ENCODE peak calls at places on chromosomes 6 and 20, in five cellular contexts. R is lower leg skin, T is neural crest cell, H is HFFc6, V is right atrium auricular region. F is an unnamed sample.

GRCh38 chr6:1917628-1918371 is 308.1 kb downstream of the FOXC1 start:
- DNase-seq in V (no peak), R (no peak), T (no peak), H (peak), F (peak)

GRCh38 chr20:63624486-63624885 is 2.4 kb downstream of the GMEB2 start:
- DNase-seq in V (no peak), H (no peak), T (no peak), R (no peak), F (no peak)

GRCh38 chr6:146860583-146860982 is 261.8 kb downstream of the ADGB start:
- DNase-seq in T (no peak), R (no peak), V (no peak), H (no peak), F (no peak)

GRCh38 chr20:40082436-40082835 is 606.6 kb downstream of the MAFB start:
- DNase-seq in T (no peak), R (no peak), H (no peak), V (no peak), F (no peak)

GRCh38 chr6:25968769-25969168 is 6.2 kb downstream of the TRIM38 start:
- DNase-seq in T (no peak), H (no peak), V (no peak), R (peak), F (no peak)

GRCh38 chr20:64145458-64146300 is 18.6 kb upstream of the MYT1 start:
- DNase-seq in V (no peak), H (no peak), R (peak), T (no peak), F (no peak)

GRCh38 chr20:46423882-46424482 is 17.6 kb upstream of the ELMO2 start:
- DNase-seq in V (no peak), R (no peak), T (no peak), H (no peak), F (no peak)

GRCh38 chr6:24891004-24891403 is 44.8 kb downstream of the RIPOR2 start:
- DNase-seq in T (no peak), H (no peak), V (no peak), R (no peak), F (no peak)

GRCh38 chr6:164039954-164040375 is 625.4 kb downstream of the QKI start:
- DNase-seq in H (no peak), V (no peak), T (no peak), R (no peak), F (no peak)

GRCh38 chr20:43459022-43459942 is 1.6 kb downstream of the SRSF6 start:
- DNase-seq in R (peak), T (peak), H (no peak), V (no peak), F (no peak)

GRCh38 chr6:101302593-101302992 is 90.9 kb upstream of the GRIK2 start:
- DNase-seq in V (no peak), R (no peak), T (no peak), H (no peak), F (no peak)

GRCh38 chr20:34402461-34402860 is 39.4 kb downstream of the ITCH start:
- DNase-seq in H (peak), R (no peak), T (no peak), V (no peak), F (no peak)

GRCh38 chr6:74598473-74599393 is 607.1 kb downstream of the COL12A1 start:
- DNase-seq in V (no peak), T (no peak), R (no peak), H (peak), F (no peak)

GRCh38 chr6:168721571-168721970 is 280.6 kb downstream of the SMOC2 start:
- DNase-seq in V (no peak), T (no peak), H (no peak), R (no peak), F (no peak)

GRCh38 chr20:8766868-8767390 is 302.0 kb upstream of the PLCB4 start:
- DNase-seq in H (no peak), T (no peak), R (no peak), V (no peak), F (no peak)

GRCh38 chr6:138107752-138108592 is 753 bp upstream of the PERP start:
- DNase-seq in H (no peak), R (no peak), T (no peak), V (no peak), F (no peak)

GRCh38 chr6:154632121-154632520 is 101.1 kb upstream of the SCAF8 start:
- DNase-seq in H (no peak), R (no peak), V (no peak), T (no peak), F (no peak)

GRCh38 chr20:6402026-6402425 is 279.2 kb upstream of the FERMT1 start:
- DNase-seq in R (no peak), T (no peak), H (no peak), V (no peak), F (no peak)

DNA sequence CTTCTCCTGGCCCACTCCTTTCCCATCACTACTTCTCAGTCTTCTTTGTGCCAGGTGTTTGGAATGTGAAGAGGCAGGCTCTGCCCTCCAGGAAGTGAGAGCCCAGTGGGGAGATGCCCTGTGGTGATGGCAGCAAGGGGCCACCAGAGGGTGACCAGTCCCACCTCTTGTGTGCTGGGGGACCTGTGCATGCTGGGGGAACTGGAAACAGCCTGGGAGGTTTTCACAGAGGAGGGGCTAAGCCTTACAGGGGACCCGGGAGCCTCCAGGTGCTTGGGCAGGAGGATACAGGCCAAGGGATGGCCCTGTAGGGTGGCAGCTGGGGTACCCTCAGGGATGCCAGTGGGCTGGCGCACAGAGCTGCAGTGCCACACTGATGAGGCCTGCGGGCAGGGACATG is 72.3 kb downstream of the RAMACL start:
- DNase-seq in T (no peak), V (no peak), H (no peak), R (peak), F (no peak)
- TF ChIP-seq CTCF in T (no peak), V (no peak), H (no peak), R (no peak), F (no peak)

GRCh38 chr6:52369234-52369633 is 7.3 kb downstream of the PAQR8 start:
- DNase-seq in R (no peak), H (no peak), T (no peak), V (no peak), F (no peak)
- TF ChIP-seq CTCF in R (no peak), H (no peak), T (no peak), V (no peak), F (no peak)

DNA sequence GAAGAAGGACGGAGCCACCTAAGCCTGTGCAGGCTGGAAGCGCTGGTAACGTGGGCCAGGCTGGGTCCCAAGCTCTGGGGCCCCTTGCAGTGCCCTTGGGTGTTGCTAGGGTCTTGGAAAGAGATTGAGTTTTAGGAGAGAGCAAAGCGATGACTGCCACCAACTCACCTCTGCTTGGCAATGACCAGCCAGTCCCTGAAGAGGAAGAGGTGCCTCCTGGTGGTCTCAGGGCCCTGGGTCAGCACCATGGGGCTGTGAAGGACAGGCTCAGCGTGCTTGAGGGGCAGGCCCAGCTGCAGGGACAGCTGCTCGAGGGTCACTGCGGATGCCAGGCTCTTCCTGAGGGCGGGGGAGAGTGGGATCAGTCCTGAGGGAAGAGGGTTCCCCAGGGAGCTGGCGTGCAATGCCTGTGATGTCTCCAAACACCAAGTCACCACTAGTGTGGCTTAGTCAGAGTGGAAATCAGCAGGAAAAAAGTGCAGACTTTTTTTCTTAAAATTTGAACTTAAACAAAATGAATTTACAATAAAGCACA is 50.8 kb upstream of the TAGAP start:
- DNase-seq in H (no peak), V (no peak), R (peak), T (no peak), F (no peak)
- TF ChIP-seq CTCF in H (no peak), V (no peak), R (no peak), T (no peak), F (no peak)

GRCh38 chr6:31729515-31729978 is 448 bp upstream of the DDAH2 start:
- DNase-seq in H (peak), T (peak), V (peak), R (peak), F (peak)
- TF ChIP-seq CTCF in H (peak), T (peak), V (peak), R (peak), F (peak)